ENCODE peak calls at places on chromosomes 5 and 9, in four cellular contexts. One of them, this sample, is unnamed.

GRCh38 chr9:36037580-36038169 is 962 bp downstream of the RECK start:
- DNase-seq in WERI-Rb-1: no peak
- DNase-seq in naive thymus-derived CD4-positive, alpha-beta T cell: no peak
- DNase-seq in AG10803: no peak
- DNase-seq in this sample: no peak

GRCh38 chr5:95870105-95870672 is 47.7 kb upstream of the GLRX start:
- DNase-seq in WERI-Rb-1: no peak
- DNase-seq in naive thymus-derived CD4-positive, alpha-beta T cell: no peak
- DNase-seq in AG10803: no peak
- DNase-seq in this sample: no peak

GRCh38 chr5:68285857-68286611 is 70.5 kb downstream of the PIK3R1 start:
- DNase-seq in WERI-Rb-1: no peak
- DNase-seq in naive thymus-derived CD4-positive, alpha-beta T cell: no peak
- DNase-seq in AG10803: peak; percentile 70
- DNase-seq in this sample: no peak

GRCh38 chr5:53430618-53431252 is 49.7 kb upstream of the FST start:
- DNase-seq in WERI-Rb-1: no peak
- DNase-seq in naive thymus-derived CD4-positive, alpha-beta T cell: no peak
- DNase-seq in AG10803: peak; percentile 81
- DNase-seq in this sample: no peak

GRCh38 chr9:93958875-93959682 is 3.9 kb upstream of the BARX1 start:
- DNase-seq in WERI-Rb-1: no peak
- DNase-seq in naive thymus-derived CD4-positive, alpha-beta T cell: no peak
- DNase-seq in AG10803: peak; percentile 19
- DNase-seq in this sample: no peak

GRCh38 chr5:76942581-76942980 is 10.3 kb upstream of the CRHBP start:
- DNase-seq in WERI-Rb-1: no peak
- DNase-seq in naive thymus-derived CD4-positive, alpha-beta T cell: no peak
- DNase-seq in AG10803: peak; percentile 45
- DNase-seq in this sample: no peak

GRCh38 chr9:131982102-131982501 is 97.6 kb downstream of the MED27 start:
- DNase-seq in WERI-Rb-1: no peak
- DNase-seq in naive thymus-derived CD4-positive, alpha-beta T cell: no peak
- DNase-seq in AG10803: no peak
- DNase-seq in this sample: no peak

GRCh38 chr9:92245005-92245797 is 48.3 kb downstream of the IARS1 start:
- DNase-seq in WERI-Rb-1: no peak
- DNase-seq in naive thymus-derived CD4-positive, alpha-beta T cell: no peak
- DNase-seq in AG10803: peak; percentile 83
- DNase-seq in this sample: no peak

GRCh38 chr9:97527626-97528528 is 26.4 kb downstream of the TMOD1 start:
- DNase-seq in WERI-Rb-1: no peak
- DNase-seq in naive thymus-derived CD4-positive, alpha-beta T cell: no peak
- DNase-seq in AG10803: no peak
- DNase-seq in this sample: no peak

GRCh38 chr5:43312699-43313034 is 545 bp downstream of the HMGCS1 start:
- DNase-seq in WERI-Rb-1: no peak
- DNase-seq in naive thymus-derived CD4-positive, alpha-beta T cell: no peak
- DNase-seq in AG10803: no peak
- DNase-seq in this sample: no peak

GRCh38 chr9:82538634-82539033 is 524.3 kb downstream of the RASEF start:
- DNase-seq in WERI-Rb-1: no peak
- DNase-seq in naive thymus-derived CD4-positive, alpha-beta T cell: no peak
- DNase-seq in AG10803: no peak
- DNase-seq in this sample: no peak

GRCh38 chr5:127650649-127651048 is 1.8 kb downstream of the CTXN3 start:
- DNase-seq in WERI-Rb-1: no peak
- DNase-seq in naive thymus-derived CD4-positive, alpha-beta T cell: no peak
- DNase-seq in AG10803: no peak
- DNase-seq in this sample: no peak

GRCh38 chr5:41246376-41246775 is 33.0 kb upstream of the C6 start:
- DNase-seq in WERI-Rb-1: no peak
- DNase-seq in naive thymus-derived CD4-positive, alpha-beta T cell: no peak
- DNase-seq in AG10803: peak; percentile 3
- DNase-seq in this sample: no peak

GRCh38 chr5:97839338-97840081 is 656.5 kb upstream of the RIOK2 start:
- DNase-seq in WERI-Rb-1: no peak
- DNase-seq in naive thymus-derived CD4-positive, alpha-beta T cell: no peak
- DNase-seq in AG10803: peak; percentile 9
- DNase-seq in this sample: no peak

GRCh38 chr9:23926378-23926777 is 100.3 kb upstream of the ELAVL2 start:
- DNase-seq in WERI-Rb-1: no peak
- DNase-seq in naive thymus-derived CD4-positive, alpha-beta T cell: no peak
- DNase-seq in AG10803: no peak
- DNase-seq in this sample: no peak

GRCh38 chr5:31531543-31531887 is 378 bp downstream of the DROSHA start:
- DNase-seq in WERI-Rb-1: peak; percentile 25
- DNase-seq in naive thymus-derived CD4-positive, alpha-beta T cell: peak; percentile 8
- DNase-seq in AG10803: peak; percentile 8
- DNase-seq in this sample: peak; percentile 78

GRCh38 chr9:83013867-83014605 is 48.9 kb downstream of the RASEF start:
- DNase-seq in WERI-Rb-1: no peak
- DNase-seq in naive thymus-derived CD4-positive, alpha-beta T cell: no peak
- DNase-seq in AG10803: peak; percentile 68
- DNase-seq in this sample: no peak

GRCh38 chr5:125225424-125225823 is 479.0 kb upstream of the ZNF608 start:
- DNase-seq in WERI-Rb-1: no peak
- DNase-seq in naive thymus-derived CD4-positive, alpha-beta T cell: no peak
- DNase-seq in AG10803: no peak
- DNase-seq in this sample: no peak

GRCh38 chr5:169064093-169064492 is 236.8 kb downstream of the SLIT3 start:
- DNase-seq in WERI-Rb-1: no peak
- DNase-seq in naive thymus-derived CD4-positive, alpha-beta T cell: no peak
- DNase-seq in AG10803: peak; percentile 52
- DNase-seq in this sample: no peak

GRCh38 chr5:1763548-1763911 is 36.1 kb downstream of the MRPL36 start:
- DNase-seq in WERI-Rb-1: peak; percentile 71
- DNase-seq in naive thymus-derived CD4-positive, alpha-beta T cell: no peak
- DNase-seq in AG10803: peak; percentile 78
- DNase-seq in this sample: peak; percentile 55

GRCh38 chr9:84919498-84919897 is 250.0 kb downstream of the NTRK2 start:
- DNase-seq in WERI-Rb-1: no peak
- DNase-seq in naive thymus-derived CD4-positive, alpha-beta T cell: no peak
- DNase-seq in AG10803: no peak
- DNase-seq in this sample: no peak

GRCh38 chr9:28134577-28134976 is 561.3 kb upstream of the C9orf72 start:
- DNase-seq in WERI-Rb-1: no peak
- DNase-seq in naive thymus-derived CD4-positive, alpha-beta T cell: no peak
- DNase-seq in AG10803: no peak
- DNase-seq in this sample: no peak

GRCh38 chr5:4627887-4628286 is 512.2 kb upstream of the ADAMTS16 start:
- DNase-seq in WERI-Rb-1: no peak
- DNase-seq in naive thymus-derived CD4-positive, alpha-beta T cell: no peak
- DNase-seq in AG10803: no peak
- DNase-seq in this sample: no peak

GRCh38 chr9:135504262-135505229 is 4.1 kb downstream of the MRPS2 start:
- DNase-seq in WERI-Rb-1: peak; percentile 77
- DNase-seq in naive thymus-derived CD4-positive, alpha-beta T cell: peak; percentile 35
- DNase-seq in AG10803: peak; percentile 67
- DNase-seq in this sample: peak; percentile 70

GRCh38 chr5:14946813-14947640 is 75.4 kb upstream of the ANKH start:
- DNase-seq in WERI-Rb-1: no peak
- DNase-seq in naive thymus-derived CD4-positive, alpha-beta T cell: no peak
- DNase-seq in AG10803: peak; percentile 31
- DNase-seq in this sample: no peak

GRCh38 chr9:113901196-113901818 is 25.2 kb downstream of the ZNF618 start:
- DNase-seq in WERI-Rb-1: no peak
- DNase-seq in naive thymus-derived CD4-positive, alpha-beta T cell: no peak
- DNase-seq in AG10803: peak; percentile 79
- DNase-seq in this sample: no peak

GRCh38 chr5:132251220-132251725 is 6.2 kb upstream of the PDLIM4 start:
- DNase-seq in WERI-Rb-1: peak; percentile 64
- DNase-seq in naive thymus-derived CD4-positive, alpha-beta T cell: no peak
- DNase-seq in AG10803: no peak
- DNase-seq in this sample: peak; percentile 87

GRCh38 chr5:143572270-143572669 is 168.8 kb upstream of the NR3C1 start:
- DNase-seq in WERI-Rb-1: no peak
- DNase-seq in naive thymus-derived CD4-positive, alpha-beta T cell: no peak
- DNase-seq in AG10803: no peak
- DNase-seq in this sample: no peak

GRCh38 chr9:92650839-92651621 is 18.9 kb downstream of the IPPK start:
- DNase-seq in WERI-Rb-1: no peak
- DNase-seq in naive thymus-derived CD4-positive, alpha-beta T cell: no peak
- DNase-seq in AG10803: peak; percentile 82
- DNase-seq in this sample: peak; percentile 77

GRCh38 chr5:174307031-174307408 is 261.5 kb downstream of the NSG2 start:
- DNase-seq in WERI-Rb-1: no peak
- DNase-seq in naive thymus-derived CD4-positive, alpha-beta T cell: no peak
- DNase-seq in AG10803: no peak
- DNase-seq in this sample: no peak

GRCh38 chr9:120935383-120935857 is 8.8 kb upstream of the TRAF1 start:
- DNase-seq in WERI-Rb-1: no peak
- DNase-seq in naive thymus-derived CD4-positive, alpha-beta T cell: no peak
- DNase-seq in AG10803: peak; percentile 92
- DNase-seq in this sample: peak; percentile 97

GRCh38 chr9:123358181-123358894 is 2.3 kb downstream of the CRB2 start:
- DNase-seq in WERI-Rb-1: no peak
- DNase-seq in naive thymus-derived CD4-positive, alpha-beta T cell: no peak
- DNase-seq in AG10803: no peak
- DNase-seq in this sample: no peak

GRCh38 chr5:138949223-138949574 is 74.1 kb upstream of the LRRTM2 start:
- DNase-seq in WERI-Rb-1: no peak
- DNase-seq in naive thymus-derived CD4-positive, alpha-beta T cell: no peak
- DNase-seq in AG10803: no peak
- DNase-seq in this sample: no peak

GRCh38 chr9:5452286-5452609 is 1.9 kb downstream of the CD274 start:
- DNase-seq in WERI-Rb-1: no peak
- DNase-seq in naive thymus-derived CD4-positive, alpha-beta T cell: no peak
- DNase-seq in AG10803: no peak
- DNase-seq in this sample: no peak
- H3K4me3 ChIP-seq in WERI-Rb-1: no peak overlapping the region
- H3K4me3 ChIP-seq in naive thymus-derived CD4-positive, alpha-beta T cell: no peak overlapping the region
- H3K4me3 ChIP-seq in AG10803: no peak overlapping the region
- H3K4me3 ChIP-seq in this sample: no peak overlapping the region

GRCh38 chr9:116765009-116765408 is 77.9 kb downstream of the TRIM32 start:
- DNase-seq in WERI-Rb-1: no peak
- DNase-seq in naive thymus-derived CD4-positive, alpha-beta T cell: no peak
- DNase-seq in AG10803: no peak
- DNase-seq in this sample: no peak
- H3K4me3 ChIP-seq in WERI-Rb-1: no peak overlapping the region
- H3K4me3 ChIP-seq in naive thymus-derived CD4-positive, alpha-beta T cell: no peak overlapping the region
- H3K4me3 ChIP-seq in AG10803: no peak overlapping the region
- H3K4me3 ChIP-seq in this sample: no peak overlapping the region

DNA sequence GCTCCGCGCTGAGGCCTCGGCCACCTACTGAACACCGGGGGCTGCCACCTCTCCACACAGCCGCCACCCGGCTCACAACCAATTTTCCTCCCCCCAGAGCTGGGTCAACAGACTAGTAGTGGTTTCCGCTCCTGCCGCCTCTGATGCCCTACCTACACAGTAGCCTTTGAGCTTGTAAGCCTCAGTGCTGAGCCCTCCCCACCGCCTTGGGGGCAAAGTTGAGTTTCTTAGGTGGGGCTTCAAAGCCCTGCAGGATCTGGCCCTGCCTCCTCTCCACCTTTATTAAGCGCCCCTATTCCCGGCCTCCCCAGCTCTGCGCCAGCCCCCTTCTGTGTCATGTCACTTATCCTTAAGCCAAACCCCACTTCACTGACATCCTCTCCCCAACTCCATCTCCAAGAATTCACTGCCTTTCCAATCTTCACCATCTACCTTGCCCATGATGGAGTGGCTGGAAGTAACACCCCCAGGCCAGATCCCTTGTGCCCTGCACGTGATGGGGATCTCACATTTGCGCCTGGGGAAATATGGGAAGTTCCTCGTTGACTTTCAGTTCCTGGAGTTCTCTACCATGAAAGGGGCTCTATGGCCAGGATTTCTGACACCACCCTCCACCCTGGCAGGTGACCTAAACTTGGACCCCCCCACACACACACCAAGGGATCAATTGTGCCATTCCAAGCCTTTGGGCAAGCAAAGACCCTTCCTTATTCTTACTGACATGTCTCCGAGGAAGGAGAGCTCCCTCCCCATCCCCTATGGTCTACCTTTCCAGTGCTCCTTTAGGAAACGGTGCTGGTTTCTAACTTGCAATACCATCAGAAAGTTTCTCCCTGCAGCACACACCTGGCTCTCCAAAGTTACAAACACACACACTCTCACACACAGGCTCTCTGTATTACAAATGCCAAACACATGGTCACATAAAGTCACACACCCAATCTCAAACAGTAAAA is 2.7 kb upstream of the CNTFR start:
- DNase-seq in WERI-Rb-1: no peak
- DNase-seq in naive thymus-derived CD4-positive, alpha-beta T cell: no peak
- DNase-seq in AG10803: no peak
- DNase-seq in this sample: no peak
- H3K4me3 ChIP-seq in WERI-Rb-1: no peak overlapping the region
- H3K4me3 ChIP-seq in naive thymus-derived CD4-positive, alpha-beta T cell: no peak overlapping the region
- H3K4me3 ChIP-seq in AG10803: no peak overlapping the region
- H3K4me3 ChIP-seq in this sample: no peak overlapping the region

GRCh38 chr5:86999951-87000350 is 267.7 kb upstream of the RASA1 start:
- DNase-seq in WERI-Rb-1: no peak
- DNase-seq in naive thymus-derived CD4-positive, alpha-beta T cell: no peak
- DNase-seq in AG10803: no peak
- DNase-seq in this sample: no peak

GRCh38 chr5:87007737-87008136 is 259.9 kb upstream of the RASA1 start:
- DNase-seq in WERI-Rb-1: no peak
- DNase-seq in naive thymus-derived CD4-positive, alpha-beta T cell: no peak
- DNase-seq in AG10803: no peak
- DNase-seq in this sample: no peak

GRCh38 chr5:87009146-87009545 is 258.5 kb upstream of the RASA1 start:
- DNase-seq in WERI-Rb-1: no peak
- DNase-seq in naive thymus-derived CD4-positive, alpha-beta T cell: no peak
- DNase-seq in AG10803: no peak
- DNase-seq in this sample: no peak

GRCh38 chr5:87002485-87002884 is 265.2 kb upstream of the RASA1 start:
- DNase-seq in WERI-Rb-1: no peak
- DNase-seq in naive thymus-derived CD4-positive, alpha-beta T cell: no peak
- DNase-seq in AG10803: no peak
- DNase-seq in this sample: no peak

GRCh38 chr5:87004101-87004500 is 263.6 kb upstream of the RASA1 start:
- DNase-seq in WERI-Rb-1: no peak
- DNase-seq in naive thymus-derived CD4-positive, alpha-beta T cell: no peak
- DNase-seq in AG10803: no peak
- DNase-seq in this sample: no peak
- H3K4me3 ChIP-seq in WERI-Rb-1: no peak overlapping the region
- H3K4me3 ChIP-seq in naive thymus-derived CD4-positive, alpha-beta T cell: no peak overlapping the region
- H3K4me3 ChIP-seq in AG10803: no peak overlapping the region
- H3K4me3 ChIP-seq in this sample: no peak overlapping the region

GRCh38 chr9:69643098-69643497 is 29.1 kb downstream of the APBA1 start:
- DNase-seq in WERI-Rb-1: no peak
- DNase-seq in naive thymus-derived CD4-positive, alpha-beta T cell: no peak
- DNase-seq in AG10803: no peak
- DNase-seq in this sample: no peak

GRCh38 chr9:69649566-69650260 is 22.5 kb downstream of the APBA1 start:
- DNase-seq in WERI-Rb-1: no peak
- DNase-seq in naive thymus-derived CD4-positive, alpha-beta T cell: no peak
- DNase-seq in AG10803: peak; percentile 70
- DNase-seq in this sample: no peak

GRCh38 chr9:69647804-69648203 is 24.4 kb downstream of the APBA1 start:
- DNase-seq in WERI-Rb-1: no peak
- DNase-seq in naive thymus-derived CD4-positive, alpha-beta T cell: no peak
- DNase-seq in AG10803: no peak
- DNase-seq in this sample: no peak

GRCh38 chr9:69645488-69645887 is 26.7 kb downstream of the APBA1 start:
- DNase-seq in WERI-Rb-1: no peak
- DNase-seq in naive thymus-derived CD4-positive, alpha-beta T cell: no peak
- DNase-seq in AG10803: no peak
- DNase-seq in this sample: no peak
- H3K4me3 ChIP-seq in WERI-Rb-1: no peak overlapping the region
- H3K4me3 ChIP-seq in naive thymus-derived CD4-positive, alpha-beta T cell: no peak overlapping the region
- H3K4me3 ChIP-seq in AG10803: no peak overlapping the region
- H3K4me3 ChIP-seq in this sample: no peak overlapping the region

GRCh38 chr5:151151793-151152192 is 5.8 kb downstream of the ANXA6 start:
- DNase-seq in WERI-Rb-1: no peak
- DNase-seq in naive thymus-derived CD4-positive, alpha-beta T cell: no peak
- DNase-seq in AG10803: peak; percentile 90
- DNase-seq in this sample: peak; percentile 82
- H3K4me3 ChIP-seq in WERI-Rb-1: no peak overlapping the region
- H3K4me3 ChIP-seq in naive thymus-derived CD4-positive, alpha-beta T cell: peak overlapping the region; percentile 44
- H3K4me3 ChIP-seq in AG10803: no peak overlapping the region
- H3K4me3 ChIP-seq in this sample: no peak overlapping the region

This sample was measured in aorta.